ENCODE peak calls at places on chromosome 3, in five cellular contexts. M is cardiac septum; Y is stromal cell of bone marrow; Q is C1 segment of cervical spinal cord; B is stimulated activated CD4-positive, alpha-beta T cell treated with anti-CD3 and anti-CD28 coated beads, Interleukin-4, amount 100 ng/mL, for 24 hours. C is an unnamed sample.

GRCh38 chr3:141651405-141651804 is 86.7 kb upstream of the RNF7 start:
- DNase-seq in Y (no peak), Q (no peak), B (no peak), M (no peak), C (no peak)

GRCh38 chr3:117080899-117081298 is 371.3 kb downstream of the TUSC7 start:
- DNase-seq in B (no peak), Q (no peak), Y (no peak), M (no peak), C (no peak)

GRCh38 chr3:71413572-71413971 is 170.0 kb downstream of the FOXP1 start:
- DNase-seq in Q (no peak), M (no peak), Y (no peak), B (no peak), C (no peak)

GRCh38 chr3:183576487-183577107 is 21.1 kb upstream of the KLHL6 start:
- DNase-seq in Y (peak), M (peak), B (no peak), Q (no peak), C (no peak)

GRCh38 chr3:69524826-69525225 is 138.9 kb upstream of the FRMD4B start:
- DNase-seq in Q (no peak), M (no peak), Y (no peak), B (no peak), C (no peak)

GRCh38 chr3:112635674-112636073 is 5.3 kb downstream of the CCDC80 start:
- DNase-seq in B (no peak), M (no peak), Q (no peak), Y (peak), C (peak)

GRCh38 chr3:155069729-155070128 is 10.4 kb upstream of the MME start:
- DNase-seq in Q (no peak), B (no peak), M (no peak), Y (no peak), C (no peak)

GRCh38 chr3:120441776-120442175 is 9.0 kb downstream of the FSTL1 start:
- DNase-seq in Y (no peak), M (no peak), B (no peak), Q (no peak), C (no peak)